ENCODE peak calls at places on chromosomes 3 and 15, in eight cellular contexts. D is upper lobe of right lung; N is activated CD4-positive, CD25-positive, alpha-beta regulatory T cell treated with anti-CD3 and anti-CD28 coated beads, Interleukin-2, amount 50 U/mL, for 72 hours; Z is myocyte; M is RKO; U is Right ventricle myocardium superior; E is lower lobe of right lung; H is mesothelial cell of epicardium. Y is an unnamed sample.

GRCh38 chr3:79906106-79906505 is 138.3 kb upstream of the ROBO1 start:
- DNase-seq in D (no peak), M (no peak), E (no peak), U (no peak), Z (peak), H (no peak), N (no peak), Y (no peak)

GRCh38 chr15:74793135-74794028 is 11.5 kb downstream of the CSK start:
- DNase-seq in H (no peak), M (no peak), Z (no peak), N (peak), E (no peak), D (peak), U (no peak), Y (no peak)

GRCh38 chr15:98671060-98672008 is 23.0 kb downstream of the IGF1R start:
- DNase-seq in H (no peak), N (no peak), Z (peak), M (no peak), E (no peak), D (no peak), U (no peak), Y (no peak)

GRCh38 chr3:157175678-157176077 is 15.7 kb upstream of the CCNL1 start:
- DNase-seq in D (peak), U (peak), E (peak), H (no peak), M (peak), Z (peak), N (no peak), Y (no peak)

GRCh38 chr15:74801311-74801997 is 11.2 kb upstream of the LMAN1L start:
- DNase-seq in M (no peak), U (no peak), E (no peak), D (no peak), N (no peak), Z (no peak), H (no peak), Y (no peak)

GRCh38 chr3:101851833-101852232 is 2.5 kb downstream of the NFKBIZ start:
- DNase-seq in H (no peak), E (no peak), Z (no peak), D (no peak), M (peak), N (no peak), U (no peak), Y (no peak)

GRCh38 chr3:152291649-152292066 is 22.9 kb downstream of the MBNL1 start:
- DNase-seq in E (no peak), N (no peak), U (no peak), M (no peak), Z (no peak), H (no peak), D (no peak), Y (no peak)

GRCh38 chr3:16480861-16481569 is 32.5 kb downstream of the RFTN1 start:
- DNase-seq in Z (no peak), E (no peak), N (no peak), M (no peak), H (no peak), U (no peak), D (no peak), Y (no peak)

GRCh38 chr3:189941679-189942078 is 179.0 kb downstream of the P3H2 start:
- DNase-seq in M (no peak), Z (peak), U (no peak), N (no peak), E (no peak), H (no peak), D (no peak), Y (no peak)

GRCh38 chr15:92394327-92395175 is 870 bp downstream of the ST8SIA2 start:
- DNase-seq in M (no peak), H (peak), E (no peak), U (no peak), Z (peak), D (no peak), N (no peak), Y (no peak)

GRCh38 chr3:123137001-123137400 is 64.7 kb upstream of the SEC22A start:
- DNase-seq in M (no peak), Z (no peak), H (no peak), D (no peak), E (no peak), U (no peak), N (no peak), Y (no peak)

GRCh38 chr3:197432407-197433127 is 123.2 kb downstream of the BDH1 start:
- DNase-seq in M (no peak), Z (no peak), E (no peak), H (no peak), U (no peak), N (no peak), D (no peak), Y (no peak)

GRCh38 chr3:131091768-131092167 is 65.1 kb downstream of the NEK11 start:
- DNase-seq in U (no peak), D (no peak), Z (no peak), N (no peak), E (no peak), H (no peak), M (no peak), Y (no peak)

GRCh38 chr15:48722764-48723661 is 77.5 kb upstream of the FBN1 start:
- DNase-seq in N (no peak), U (no peak), D (no peak), M (peak), E (no peak), H (no peak), Z (peak), Y (peak)

GRCh38 chr15:61420546-61420945 is 191.4 kb upstream of the RORA start:
- DNase-seq in H (no peak), D (no peak), U (no peak), N (no peak), M (no peak), E (no peak), Z (no peak), Y (no peak)

GRCh38 chr15:45435124-45435903 is 57.0 kb upstream of the GATM start:
- DNase-seq in E (no peak), N (no peak), U (no peak), Z (no peak), H (no peak), D (no peak), M (no peak), Y (no peak)

GRCh38 chr3:47441796-47442551 is 33.8 kb downstream of the SCAP start:
- DNase-seq in M (no peak), N (no peak), H (no peak), D (no peak), E (no peak), U (no peak), Z (peak), Y (no peak)

GRCh38 chr3:28916713-28917499 is 364.0 kb upstream of the RBMS3 start:
- DNase-seq in Z (peak), E (peak), N (no peak), M (no peak), D (no peak), U (peak), H (no peak), Y (no peak)

GRCh38 chr3:4852780-4853748 is 126.2 kb upstream of the BHLHE40 start:
- DNase-seq in N (no peak), Z (peak), U (no peak), D (no peak), H (no peak), E (no peak), M (no peak), Y (no peak)

GRCh38 chr3:107523361-107524213 is 825 bp downstream of the BBX start:
- DNase-seq in D (peak), N (peak), M (peak), H (peak), Z (peak), E (peak), U (peak), Y (no peak)

GRCh38 chr3:182843478-182843877 is 50.2 kb downstream of the ATP11B start:
- DNase-seq in M (peak), E (no peak), N (no peak), H (no peak), U (no peak), D (no peak), Z (no peak), Y (no peak)

GRCh38 chr3:151766454-151766853 is 32.7 kb downstream of the AADACL2 start:
- DNase-seq in N (no peak), D (no peak), H (no peak), M (peak), E (no peak), Z (no peak), U (no peak), Y (no peak)

GRCh38 chr3:2880357-2880756 is 229.8 kb downstream of the IL5RA start:
- DNase-seq in E (no peak), U (no peak), M (peak), H (no peak), Z (no peak), N (no peak), D (no peak), Y (no peak)

GRCh38 chr3:154872089-154872488 is 208.0 kb upstream of the MME start:
- DNase-seq in M (no peak), D (no peak), Z (peak), H (no peak), E (no peak), N (no peak), U (no peak), Y (no peak)

GRCh38 chr3:72398781-72399180 is 449.5 kb downstream of the SHQ1 start:
- DNase-seq in E (no peak), M (no peak), N (no peak), Z (peak), U (no peak), D (no peak), H (no peak), Y (no peak)

GRCh38 chr15:88703533-88703932 is 64.7 kb downstream of the ISG20 start:
- DNase-seq in U (no peak), M (no peak), E (no peak), N (no peak), D (no peak), H (no peak), Z (no peak), Y (no peak)

GRCh38 chr3:63478962-63479660 is 173.4 kb upstream of the SNTN start:
- DNase-seq in D (no peak), M (no peak), E (no peak), U (no peak), H (no peak), N (no peak), Z (no peak), Y (no peak)

GRCh38 chr3:71160800-71161546 is 422.6 kb downstream of the FOXP1 start:
- DNase-seq in E (no peak), D (no peak), M (no peak), U (no peak), Z (no peak), H (no peak), N (no peak), Y (no peak)

GRCh38 chr15:91632176-91632575 is 221.3 kb upstream of the SLCO3A1 start:
- DNase-seq in N (no peak), H (no peak), Z (no peak), E (no peak), U (no peak), D (no peak), M (no peak), Y (no peak)

GRCh38 chr3:30440880-30441279 is 165.5 kb upstream of the TGFBR2 start:
- DNase-seq in H (no peak), M (no peak), D (no peak), E (no peak), N (no peak), U (peak), Z (peak), Y (no peak)